ENCODE peak calls at places on chromosomes 16 and 17, in nine cellular contexts. I is CD4-positive, alpha-beta T cell; C is ureter; F is NCI-H524; E is RCC 7860; O is myocyte; V is NCI-H2081; G is mucosa of gallbladder; R is astrocyte. B is an unnamed sample.

GRCh38 chr16:17232487-17232886 is 238.3 kb downstream of the XYLT1 start:
- DNase-seq in I (no peak), C (no peak), F (no peak), E (no peak), O (no peak), V (no peak), G (no peak), R (no peak), B (no peak)

GRCh38 chr16:89784409-89784808 is 32.0 kb downstream of the FANCA start:
- DNase-seq in I (no peak), C (no peak), F (no peak), E (no peak), O (no peak), V (no peak), G (no peak), R (no peak), B (no peak)

GRCh38 chr17:40517981-40518380 is 16.6 kb upstream of the TNS4 start:
- DNase-seq in I (no peak), C (no peak), F (no peak), E (no peak), O (no peak), V (no peak), G (no peak), R (no peak), B (no peak)

GRCh38 chr16:56423584-56424403 is 1.6 kb downstream of the AMFR start:
- DNase-seq in I (no peak), C (no peak), F (no peak), E (no peak), O (no peak), V (no peak), G (no peak), R (no peak), B (no peak)

GRCh38 chr17:45052052-45052772 is 780 bp upstream of the DCAKD start:
- DNase-seq in I (peak), C (peak), F (peak), E (peak), O (peak), V (peak), G (peak), R (no peak), B (no peak)

GRCh38 chr17:80220709-80221215 is 535 bp downstream of the SLC26A11 start:
- DNase-seq in I (no peak), C (no peak), F (peak), E (no peak), O (no peak), V (no peak), G (no peak), R (no peak), B (no peak)

GRCh38 chr16:56341656-56342397 is 83.5 kb downstream of the AMFR start:
- DNase-seq in I (no peak), C (no peak), F (peak), E (no peak), O (peak), V (no peak), G (no peak), R (no peak), B (no peak)

GRCh38 chr16:54425068-54425467 is 138.5 kb upstream of the IRX3 start:
- DNase-seq in I (no peak), C (no peak), F (no peak), E (no peak), O (no peak), V (no peak), G (no peak), R (no peak), B (no peak)

GRCh38 chr16:74749291-74750055 is 25.1 kb downstream of the FA2H start:
- DNase-seq in I (no peak), C (no peak), F (no peak), E (no peak), O (peak), V (no peak), G (no peak), R (no peak), B (no peak)

GRCh38 chr16:912684-913613 is 57.8 kb downstream of the LMF1 start:
- DNase-seq in I (no peak), C (no peak), F (no peak), E (no peak), O (peak), V (no peak), G (peak), R (no peak), B (no peak)

GRCh38 chr16:569445-570254 is at the start of gene PIGQ:
- DNase-seq in I (peak), C (no peak), F (no peak), E (peak), O (peak), V (no peak), G (peak), R (peak), B (peak)

GRCh38 chr17:62963296-62963695 is 2.7 kb upstream of the TANC2 start:
- DNase-seq in I (no peak), C (no peak), F (no peak), E (peak), O (peak), V (no peak), G (no peak), R (peak), B (no peak)

GRCh38 chr17:73697872-73698271 is 53.6 kb upstream of the SDK2 start:
- DNase-seq in I (no peak), C (no peak), F (no peak), E (no peak), O (no peak), V (peak), G (peak), R (no peak), B (peak)

GRCh38 chr17:75854111-75854748 is 905 bp downstream of the WBP2 start:
- DNase-seq in I (no peak), C (no peak), F (no peak), E (peak), O (peak), V (no peak), G (no peak), R (peak), B (no peak)

GRCh38 chr16:31129568-31130335 is 5.8 kb downstream of the PRSS8 start:
- DNase-seq in I (no peak), C (no peak), F (no peak), E (no peak), O (no peak), V (no peak), G (no peak), R (peak), B (no peak)

GRCh38 chr16:57994778-57995177 is 5.7 kb downstream of the ZNF319 start:
- DNase-seq in I (peak), C (peak), F (no peak), E (peak), O (peak), V (no peak), G (peak), R (no peak), B (no peak)

GRCh38 chr17:2018716-2019490 is 6.2 kb downstream of the RTN4RL1 start:
- DNase-seq in I (no peak), C (no peak), F (peak), E (no peak), O (no peak), V (no peak), G (no peak), R (no peak), B (no peak)

GRCh38 chr17:78971764-78972506 is 7.8 kb downstream of the LGALS3BP start:
- DNase-seq in I (no peak), C (no peak), F (no peak), E (no peak), O (no peak), V (no peak), G (no peak), R (no peak), B (no peak)

GRCh38 chr17:36641877-36642845 is 40.8 kb downstream of the MRM1 start:
- DNase-seq in I (no peak), C (no peak), F (peak), E (no peak), O (peak), V (no peak), G (no peak), R (no peak), B (no peak)

GRCh38 chr16:49596699-49597291 is 223.2 kb downstream of the C16orf78 start:
- DNase-seq in I (no peak), C (peak), F (no peak), E (no peak), O (peak), V (no peak), G (no peak), R (no peak), B (peak)

GRCh38 chr17:9330903-9331272 is 244.7 kb downstream of the STX8 start:
- DNase-seq in I (no peak), C (no peak), F (no peak), E (no peak), O (no peak), V (no peak), G (no peak), R (no peak), B (no peak)

GRCh38 chr16:70418993-70419318 is 19.9 kb downstream of the ST3GAL2 start:
- DNase-seq in I (no peak), C (no peak), F (no peak), E (no peak), O (no peak), V (no peak), G (no peak), R (no peak), B (no peak)

GRCh38 chr17:31916496-31917064 is 15.1 kb upstream of the UTP6 start:
- DNase-seq in I (no peak), C (no peak), F (no peak), E (no peak), O (no peak), V (no peak), G (no peak), R (no peak), B (no peak)

GRCh38 chr17:3976675-3977171 is 12.5 kb upstream of the ATP2A3 start:
- DNase-seq in I (no peak), C (peak), F (no peak), E (no peak), O (peak), V (peak), G (peak), R (no peak), B (peak)

GRCh38 chr17:45143767-45144198 is 4.5 kb upstream of the HEXIM1 start:
- DNase-seq in I (no peak), C (peak), F (no peak), E (no peak), O (no peak), V (no peak), G (peak), R (peak), B (peak)

GRCh38 chr16:4373909-4374742 is 2.5 kb downstream of the VASN start:
- DNase-seq in I (no peak), C (peak), F (no peak), E (peak), O (peak), V (no peak), G (peak), R (peak), B (peak)

GRCh38 chr16:17365591-17366298 is 105.0 kb downstream of the XYLT1 start:
- DNase-seq in I (no peak), C (no peak), F (no peak), E (no peak), O (no peak), V (no peak), G (no peak), R (peak), B (no peak)

GRCh38 chr17:76261421-76262215 is 3.5 kb upstream of the UBALD2 start:
- DNase-seq in I (no peak), C (no peak), F (no peak), E (no peak), O (peak), V (no peak), G (no peak), R (peak), B (no peak)

B was measured in left lobe of liver.